ENCODE peak calls at places on chromosomes 11 and 22, in six cellular contexts. F is HFFc6; I is AG09319; N is stimulated activated CD4-positive, alpha-beta T cell treated with anti-CD3 and anti-CD28 coated beads, Interleukin-1b, Interleukin-23, amount 100 ng/mL, for 1 hour; W is T-helper 2 cell; K is GM23248. H is an unnamed sample.

GRCh38 chr11:104199041-104199440 is 35.1 kb upstream of the PDGFD start:
- DNase-seq in F (no peak), I (no peak), N (no peak), W (no peak), K (no peak), H (peak)

GRCh38 chr11:112213753-112214152 is 12.5 kb upstream of the PTS start:
- DNase-seq in F (no peak), I (no peak), N (no peak), W (no peak), K (no peak), H (no peak)

GRCh38 chr22:45226681-45227186 is 14.0 kb downstream of the KIAA0930 start:
- DNase-seq in F (no peak), I (no peak), N (no peak), W (no peak), K (peak), H (no peak)

GRCh38 chr22:30424471-30425326 is 869 bp upstream of the MTFP1 start:
- DNase-seq in F (peak), I (no peak), N (no peak), W (no peak), K (peak), H (no peak)

GRCh38 chr11:111604392-111605009 is 2.3 kb downstream of the SIK2 start:
- DNase-seq in F (peak), I (no peak), N (no peak), W (no peak), K (peak), H (peak)

GRCh38 chr11:10496296-10496936 is 41.4 kb downstream of the AMPD3 start:
- DNase-seq in F (no peak), I (no peak), N (no peak), W (no peak), K (no peak), H (no peak)

GRCh38 chr22:22587577-22588188 is 28.6 kb upstream of the PRAME start:
- DNase-seq in F (no peak), I (no peak), N (no peak), W (no peak), K (no peak), H (no peak)

GRCh38 chr11:32231909-32232493 is 141.1 kb downstream of the RCN1 start:
- DNase-seq in F (peak), I (no peak), N (no peak), W (no peak), K (peak), H (no peak)

GRCh38 chr11:83480251-83480650 is 194.1 kb upstream of the CCDC90B start:
- DNase-seq in F (no peak), I (no peak), N (no peak), W (no peak), K (no peak), H (no peak)

GRCh38 chr11:84292955-84293354 is 1006.8 kb upstream of the CCDC90B start:
- DNase-seq in F (no peak), I (no peak), N (no peak), W (no peak), K (no peak), H (no peak)

GRCh38 chr22:30127749-30128166 is 47.5 kb downstream of the HORMAD2 start:
- DNase-seq in F (no peak), I (no peak), N (no peak), W (no peak), K (peak), H (no peak)

GRCh38 chr11:103433380-103433779 is 324.2 kb downstream of the DYNC2H1 start:
- DNase-seq in F (peak), I (peak), N (no peak), W (no peak), K (peak), H (no peak)

GRCh38 chr11:12031856-12032526 is 23.6 kb upstream of the DKK3 start:
- DNase-seq in F (no peak), I (no peak), N (no peak), W (no peak), K (no peak), H (no peak)

H was measured in DMS 273 treated with DMSO at 0.1 percent for 48 hours.